ENCODE peak calls at places on chromosomes 5 and 9, in eight cellular contexts. R is epithelial cell of esophagus, M is globus pallidus, U is stromal cell of bone marrow, Y is NCI-H1105, A is NCI-H1048, E is pulmonary artery endothelial cell, O is chondrocyte. T is an unnamed sample.

GRCh38 chr9:90724880-90725279 is 76.7 kb upstream of the SYK start:
- DNase-seq in O (no peak), U (no peak), A (no peak), E (no peak), R (no peak), Y (no peak), M (no peak), T (no peak)

GRCh38 chr5:125487231-125487630 is 740.8 kb upstream of the ZNF608 start:
- DNase-seq in Y (no peak), M (peak; percentile 78), R (no peak), E (no peak), U (no peak), A (no peak), O (no peak), T (no peak)

GRCh38 chr5:115068239-115069086 is 101.2 kb downstream of the TRIM36 start:
- DNase-seq in M (no peak), O (no peak), R (peak; percentile 58), Y (no peak), U (peak; percentile 7), A (no peak), E (no peak), T (no peak)

GRCh38 chr9:112338561-112338960 is 5.1 kb upstream of the PTBP3 start:
- DNase-seq in Y (no peak), R (peak; percentile 85), E (no peak), A (no peak), O (no peak), M (no peak), U (peak; percentile 57), T (no peak)

GRCh38 chr5:91957671-91958070 is 574.6 kb upstream of the ARRDC3 start:
- DNase-seq in M (no peak), U (peak; percentile 40), A (no peak), O (no peak), R (peak; percentile 20), E (no peak), Y (no peak), T (no peak)

GRCh38 chr5:32584651-32585050 is 706 bp upstream of the SUB1 start:
- DNase-seq in A (no peak), E (no peak), R (peak; percentile 28), U (no peak), Y (no peak), M (no peak), O (no peak), T (no peak)

GRCh38 chr5:170626507-170627150 is 122.8 kb downstream of the KCNIP1 start:
- DNase-seq in A (no peak), Y (no peak), U (no peak), O (peak; percentile 68), M (no peak), R (no peak), E (no peak), T (no peak)

GRCh38 chr5:106094128-106094726 is 1576.5 kb downstream of the EFNA5 start:
- DNase-seq in E (peak; percentile 3), Y (peak; percentile 76), O (no peak), R (peak; percentile 98), M (no peak), U (peak; percentile 14), A (peak; percentile 77), T (no peak)

GRCh38 chr5:52710310-52710971 is 77.3 kb upstream of the ITGA1 start:
- DNase-seq in U (no peak), A (no peak), M (no peak), O (no peak), Y (no peak), E (no peak), R (no peak), T (no peak)

GRCh38 chr5:32058101-32058500 is 116.0 kb downstream of the GOLPH3 start:
- DNase-seq in E (no peak), Y (no peak), M (no peak), R (peak; percentile 73), U (no peak), A (no peak), O (no peak), T (no peak)

GRCh38 chr9:134722120-134722701 is 80.6 kb downstream of the COL5A1 start:
- DNase-seq in M (no peak), Y (no peak), U (no peak), R (no peak), E (no peak), O (no peak), A (no peak), T (no peak)

GRCh38 chr5:96610747-96611146 is 51.4 kb upstream of the CAST start:
- DNase-seq in E (no peak), A (no peak), O (no peak), U (no peak), M (no peak), Y (no peak), R (no peak), T (no peak)

GRCh38 chr5:150339165-150339564 is 18.3 kb upstream of the TCOF1 start:
- DNase-seq in Y (no peak), U (no peak), E (no peak), M (peak; percentile 85), A (no peak), O (no peak), R (no peak), T (no peak)

GRCh38 chr9:96480736-96481135 is 30.8 kb downstream of the HABP4 start:
- DNase-seq in M (no peak), R (no peak), E (no peak), A (no peak), Y (no peak), O (no peak), U (no peak), T (no peak)

GRCh38 chr9:114732842-114733241 is 50.9 kb upstream of the TEX48 start:
- DNase-seq in A (no peak), M (no peak), Y (no peak), E (no peak), R (peak; percentile 96), U (no peak), O (no peak), T (no peak)

GRCh38 chr9:111533099-111533785 is 8.3 kb downstream of the ZNF483 start:
- DNase-seq in M (no peak), Y (no peak), A (no peak), R (peak; percentile 41), U (no peak), E (no peak), O (no peak), T (no peak)

GRCh38 chr9:109440117-109440515 is 58.0 kb downstream of the PTPN3 start:
- DNase-seq in M (peak; percentile 29), Y (no peak), R (no peak), E (no peak), A (no peak), U (no peak), O (no peak), T (no peak)